ENCODE peak calls at places on chromosomes 11 and 22, in seven cellular contexts. One of them, this sample, is unnamed.

GRCh38 chr22:25057013-25057881 is 104.7 kb downstream of the KIAA1671 start:
- DNase-seq in left ventricle myocardium inferior: peak; percentile 58
- DNase-seq in neural crest cell: peak; percentile 84
- DNase-seq in uterus: peak; percentile 37
- DNase-seq in endothelial cell: peak; percentile 89
- DNase-seq in neural progenitor cell: peak; percentile 75
- DNase-seq in A549: peak; percentile 56
- DNase-seq in this sample: peak; percentile 73

GRCh38 chr11:533586-534196 is 1.7 kb downstream of the HRAS start:
- DNase-seq in endothelial cell: no peak
- DNase-seq in left ventricle myocardium inferior: no peak
- DNase-seq in A549: no peak
- DNase-seq in uterus: no peak
- DNase-seq in neural progenitor cell: no peak
- DNase-seq in neural crest cell: no peak
- DNase-seq in this sample: no peak

GRCh38 chr11:75576445-75577049 is 14.5 kb downstream of the SERPINH1 start:
- DNase-seq in uterus: no peak
- DNase-seq in A549: peak; percentile 70
- DNase-seq in left ventricle myocardium inferior: no peak
- DNase-seq in neural progenitor cell: no peak
- DNase-seq in endothelial cell: peak; percentile 38
- DNase-seq in neural crest cell: no peak
- DNase-seq in this sample: no peak

GRCh38 chr22:44622147-44622427 is 79.9 kb upstream of the PRR5 start:
- DNase-seq in neural crest cell: no peak
- DNase-seq in neural progenitor cell: peak; percentile 83
- DNase-seq in uterus: no peak
- DNase-seq in endothelial cell: peak; percentile 40
- DNase-seq in left ventricle myocardium inferior: no peak
- DNase-seq in A549: peak; percentile 27
- DNase-seq in this sample: no peak

GRCh38 chr11:119935341-119935925 is 202.5 kb downstream of the TRIM29 start:
- DNase-seq in neural progenitor cell: no peak
- DNase-seq in A549: no peak
- DNase-seq in neural crest cell: no peak
- DNase-seq in left ventricle myocardium inferior: no peak
- DNase-seq in endothelial cell: no peak
- DNase-seq in uterus: no peak
- DNase-seq in this sample: no peak

GRCh38 chr22:20566420-20567260 is 59.2 kb downstream of the MED15 start:
- DNase-seq in neural crest cell: no peak
- DNase-seq in left ventricle myocardium inferior: peak; percentile 12
- DNase-seq in uterus: peak; percentile 72
- DNase-seq in endothelial cell: no peak
- DNase-seq in A549: peak; percentile 41
- DNase-seq in neural progenitor cell: no peak
- DNase-seq in this sample: no peak

GRCh38 chr11:70853103-70853830 is 399.1 kb downstream of the SHANK2 start:
- DNase-seq in left ventricle myocardium inferior: no peak
- DNase-seq in uterus: no peak
- DNase-seq in neural crest cell: no peak
- DNase-seq in neural progenitor cell: no peak
- DNase-seq in A549: no peak
- DNase-seq in endothelial cell: no peak
- DNase-seq in this sample: no peak

GRCh38 chr11:79942071-79942470 is 501.2 kb upstream of the TENM4 start:
- DNase-seq in A549: no peak
- DNase-seq in uterus: no peak
- DNase-seq in endothelial cell: no peak
- DNase-seq in left ventricle myocardium inferior: no peak
- DNase-seq in neural crest cell: no peak
- DNase-seq in neural progenitor cell: no peak
- DNase-seq in this sample: no peak

GRCh38 chr11:7668911-7669310 is 4.4 kb downstream of the CYB5R2 start:
- DNase-seq in neural crest cell: no peak
- DNase-seq in neural progenitor cell: no peak
- DNase-seq in left ventricle myocardium inferior: no peak
- DNase-seq in uterus: no peak
- DNase-seq in A549: no peak
- DNase-seq in endothelial cell: no peak
- DNase-seq in this sample: no peak

GRCh38 chr22:46036558-46037408 is 59.8 kb upstream of the WNT7B start:
- DNase-seq in left ventricle myocardium inferior: no peak
- DNase-seq in neural crest cell: no peak
- DNase-seq in neural progenitor cell: peak; percentile 61
- DNase-seq in endothelial cell: no peak
- DNase-seq in A549: peak; percentile 69
- DNase-seq in uterus: peak; percentile 47
- DNase-seq in this sample: peak; percentile 9

GRCh38 chr11:71543866-71544265 is 4.4 kb upstream of the KRTAP5-9 start:
- DNase-seq in neural progenitor cell: no peak
- DNase-seq in endothelial cell: no peak
- DNase-seq in left ventricle myocardium inferior: no peak
- DNase-seq in A549: no peak
- DNase-seq in neural crest cell: no peak
- DNase-seq in uterus: no peak
- DNase-seq in this sample: no peak

GRCh38 chr22:47918276-47918928 is 1156.0 kb downstream of the TBC1D22A start:
- DNase-seq in neural crest cell: no peak
- DNase-seq in A549: no peak
- DNase-seq in neural progenitor cell: no peak
- DNase-seq in left ventricle myocardium inferior: no peak
- DNase-seq in endothelial cell: no peak
- DNase-seq in uterus: no peak
- DNase-seq in this sample: no peak

GRCh38 chr11:119727523-119728081 is 1.4 kb downstream of the NECTIN1 start:
- DNase-seq in left ventricle myocardium inferior: peak; percentile 26
- DNase-seq in neural crest cell: peak; percentile 58
- DNase-seq in uterus: no peak
- DNase-seq in A549: no peak
- DNase-seq in neural progenitor cell: peak; percentile 95
- DNase-seq in endothelial cell: peak; percentile 37
- DNase-seq in this sample: peak; percentile 30

GRCh38 chr22:45124176-45124857 is 39.4 kb upstream of the NUP50 start:
- DNase-seq in neural crest cell: no peak
- DNase-seq in uterus: no peak
- DNase-seq in endothelial cell: no peak
- DNase-seq in neural progenitor cell: peak; percentile 50
- DNase-seq in left ventricle myocardium inferior: no peak
- DNase-seq in A549: no peak
- DNase-seq in this sample: no peak

GRCh38 chr22:28366856-28367255 is 312.8 kb downstream of the TTC28 start:
- DNase-seq in A549: no peak
- DNase-seq in endothelial cell: no peak
- DNase-seq in neural progenitor cell: no peak
- DNase-seq in neural crest cell: no peak
- DNase-seq in left ventricle myocardium inferior: no peak
- DNase-seq in uterus: no peak
- DNase-seq in this sample: no peak

GRCh38 chr22:29767289-29768051 is at the start of gene UQCR10:
- DNase-seq in neural progenitor cell: peak; percentile 96
- DNase-seq in neural crest cell: peak; percentile 87
- DNase-seq in uterus: peak; percentile 91
- DNase-seq in left ventricle myocardium inferior: peak; percentile 94
- DNase-seq in endothelial cell: peak; percentile 89
- DNase-seq in A549: peak; percentile 90
- DNase-seq in this sample: peak; percentile 86

GRCh38 chr11:10669258-10670033 is 24.1 kb downstream of the IRAG1 start:
- DNase-seq in A549: peak; percentile 29
- DNase-seq in neural progenitor cell: no peak
- DNase-seq in endothelial cell: no peak
- DNase-seq in neural crest cell: no peak
- DNase-seq in uterus: peak; percentile 79
- DNase-seq in left ventricle myocardium inferior: no peak
- DNase-seq in this sample: no peak

GRCh38 chr22:44289429-44290171 is 23.2 kb downstream of the SHISAL1 start:
- DNase-seq in neural crest cell: peak; percentile 68
- DNase-seq in neural progenitor cell: peak; percentile 56
- DNase-seq in uterus: peak; percentile 59
- DNase-seq in endothelial cell: no peak
- DNase-seq in left ventricle myocardium inferior: no peak
- DNase-seq in A549: no peak
- DNase-seq in this sample: no peak

GRCh38 chr22:39184586-39185577 is 32.4 kb upstream of the CBX7 start:
- DNase-seq in left ventricle myocardium inferior: no peak
- DNase-seq in A549: no peak
- DNase-seq in neural crest cell: no peak
- DNase-seq in endothelial cell: no peak
- DNase-seq in uterus: no peak
- DNase-seq in neural progenitor cell: no peak
- DNase-seq in this sample: no peak

DNA sequence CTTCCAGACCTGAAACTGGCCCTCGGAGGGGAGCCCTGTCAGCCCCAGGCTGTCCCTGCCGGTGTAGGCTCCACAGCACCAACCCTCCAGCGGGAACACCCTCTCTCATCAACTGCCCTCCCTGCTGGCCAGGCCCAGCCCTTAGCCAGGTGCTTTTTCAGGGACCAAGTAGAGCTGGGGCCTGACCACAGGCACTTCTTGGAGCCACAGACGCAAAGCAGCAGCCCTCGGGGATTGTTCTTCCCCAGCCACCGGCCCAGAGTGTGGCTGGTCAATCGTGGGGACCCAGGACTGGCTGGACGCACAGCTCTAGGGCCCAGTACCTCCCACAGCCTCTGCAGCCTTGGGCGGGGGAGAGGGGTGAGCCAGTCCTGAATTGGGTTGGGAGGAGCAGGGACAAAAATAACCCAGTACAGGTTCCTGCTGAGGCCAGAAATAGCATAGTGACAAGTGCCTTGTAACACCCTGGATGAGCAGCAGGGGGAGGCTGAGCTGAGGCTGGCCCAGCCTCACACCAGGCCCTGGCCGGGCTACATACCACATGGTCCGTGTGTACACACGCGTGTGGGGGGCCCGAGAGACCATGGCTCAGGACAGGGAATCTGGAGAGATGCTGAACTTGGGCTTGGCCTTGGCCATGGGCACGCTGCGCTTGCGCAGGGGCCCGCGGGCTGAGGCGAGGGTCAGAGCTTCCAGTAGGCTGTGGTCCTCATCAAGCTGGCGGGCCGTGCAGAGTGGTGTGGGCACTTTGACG is 2.0 kb downstream of the KCNJ11 start:
- DNase-seq in neural crest cell: peak; percentile 58
- DNase-seq in neural progenitor cell: peak; percentile 69
- DNase-seq in uterus: peak; percentile 20
- DNase-seq in left ventricle myocardium inferior: peak; percentile 65
- DNase-seq in endothelial cell: peak; percentile 76
- DNase-seq in A549: peak; percentile 69
- DNase-seq in this sample: peak; percentile 40
- TF ChIP-seq CTCF in neural crest cell: peak; percentile 68
- TF ChIP-seq CTCF in neural progenitor cell: peak; percentile 64
- TF ChIP-seq CTCF in uterus: peak; percentile 45
- TF ChIP-seq CTCF in left ventricle myocardium inferior: peak; percentile 76
- TF ChIP-seq CTCF in endothelial cell: peak; percentile 75
- TF ChIP-seq CTCF in A549: peak; percentile 46
- TF ChIP-seq CTCF in this sample: peak; percentile 58

GRCh38 chr11:116837231-116838091 is at the start of gene APOA1:
- DNase-seq in neural progenitor cell: peak; percentile 50
- DNase-seq in neural crest cell: peak; percentile 26
- DNase-seq in A549: no peak
- DNase-seq in uterus: peak; percentile 46
- DNase-seq in endothelial cell: no peak
- DNase-seq in left ventricle myocardium inferior: no peak
- DNase-seq in this sample: peak; percentile 25

GRCh38 chr11:116835042-116835772 is 2.2 kb downstream of the APOA1 start:
- DNase-seq in endothelial cell: no peak
- DNase-seq in A549: no peak
- DNase-seq in left ventricle myocardium inferior: no peak
- DNase-seq in neural progenitor cell: no peak
- DNase-seq in neural crest cell: no peak
- DNase-seq in uterus: no peak
- DNase-seq in this sample: no peak

GRCh38 chr11:116833816-116834534 is 3.4 kb downstream of the APOA1 start:
- DNase-seq in endothelial cell: no peak
- DNase-seq in uterus: no peak
- DNase-seq in neural progenitor cell: no peak
- DNase-seq in A549: no peak
- DNase-seq in left ventricle myocardium inferior: no peak
- DNase-seq in neural crest cell: no peak
- DNase-seq in this sample: no peak

GRCh38 chr11:116836648-116837023 is 786 bp downstream of the APOA1 start:
- DNase-seq in A549: no peak
- DNase-seq in neural crest cell: no peak
- DNase-seq in neural progenitor cell: no peak
- DNase-seq in left ventricle myocardium inferior: no peak
- DNase-seq in uterus: no peak
- DNase-seq in endothelial cell: no peak
- DNase-seq in this sample: no peak

GRCh38 chr11:116835791-116836647 is 1.4 kb downstream of the APOA1 start:
- DNase-seq in A549: peak; percentile 89
- DNase-seq in uterus: peak; percentile 77
- DNase-seq in neural crest cell: peak; percentile 74
- DNase-seq in neural progenitor cell: peak; percentile 96
- DNase-seq in endothelial cell: peak; percentile 72
- DNase-seq in left ventricle myocardium inferior: peak; percentile 88
- DNase-seq in this sample: peak; percentile 66
- TF ChIP-seq CTCF in A549: peak; percentile 58
- TF ChIP-seq CTCF in uterus: peak; percentile 59
- TF ChIP-seq CTCF in neural crest cell: peak; percentile 68
- TF ChIP-seq CTCF in neural progenitor cell: peak; percentile 67
- TF ChIP-seq CTCF in endothelial cell: peak; percentile 27
- TF ChIP-seq CTCF in left ventricle myocardium inferior: peak; percentile 65
- TF ChIP-seq CTCF in this sample: peak; percentile 66

DNA sequence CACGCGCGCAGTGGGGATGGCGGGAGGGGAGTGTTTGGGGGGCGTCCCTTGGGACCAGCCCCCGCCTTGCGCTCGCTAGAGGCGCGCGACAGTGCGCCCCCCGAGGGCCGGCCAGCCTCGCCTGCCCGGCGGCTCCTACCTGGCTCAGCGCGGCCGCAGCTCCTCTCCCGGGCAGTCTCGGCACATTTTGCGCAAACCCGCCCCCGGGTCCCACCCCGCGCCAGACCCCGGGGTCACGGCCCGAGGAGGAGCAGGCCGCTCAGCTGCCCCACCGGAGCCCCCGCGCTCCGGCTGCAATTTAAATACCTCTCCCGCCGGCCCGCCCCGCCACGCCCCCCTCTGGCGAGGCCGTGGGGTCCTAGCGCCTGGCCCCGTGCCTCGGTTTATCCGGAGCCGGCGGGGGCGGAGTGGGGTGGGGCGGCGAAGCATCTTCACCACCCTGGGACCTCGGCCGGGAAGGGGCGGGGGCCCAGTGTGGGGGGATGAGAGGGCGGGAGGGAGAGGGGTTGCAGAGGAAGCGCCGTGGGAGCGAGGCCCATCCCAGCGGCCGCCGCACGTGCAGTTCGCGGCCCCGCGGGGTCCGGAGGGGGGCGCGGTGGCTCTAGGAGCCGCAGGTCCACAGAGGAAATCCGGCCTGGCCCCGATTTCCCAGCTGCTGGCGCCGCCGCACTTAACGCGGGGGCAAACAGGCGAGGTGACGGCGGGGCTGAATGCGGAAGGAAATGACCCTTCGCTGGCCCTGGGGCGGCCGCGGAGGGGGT is at the start of gene LRRC32:
- DNase-seq in neural crest cell: no peak
- DNase-seq in neural progenitor cell: peak; percentile 78
- DNase-seq in endothelial cell: peak; percentile 67
- DNase-seq in left ventricle myocardium inferior: peak; percentile 75
- DNase-seq in A549: no peak
- DNase-seq in uterus: peak; percentile 62
- DNase-seq in this sample: no peak
- TF ChIP-seq CTCF in neural crest cell: peak; percentile 38
- TF ChIP-seq CTCF in neural progenitor cell: peak; percentile 35
- TF ChIP-seq CTCF in endothelial cell: peak; percentile 23
- TF ChIP-seq CTCF in left ventricle myocardium inferior: peak; percentile 8
- TF ChIP-seq CTCF in A549: no peak
- TF ChIP-seq CTCF in uterus: no peak
- TF ChIP-seq CTCF in this sample: peak; percentile 33

GRCh38 chr11:15216678-15217077 is 102.0 kb downstream of the INSC start:
- DNase-seq in left ventricle myocardium inferior: no peak
- DNase-seq in neural progenitor cell: no peak
- DNase-seq in uterus: no peak
- DNase-seq in endothelial cell: no peak
- DNase-seq in neural crest cell: no peak
- DNase-seq in A549: no peak
- DNase-seq in this sample: no peak
- TF ChIP-seq CTCF in left ventricle myocardium inferior: no peak
- TF ChIP-seq CTCF in neural progenitor cell: peak; percentile 69
- TF ChIP-seq CTCF in uterus: no peak
- TF ChIP-seq CTCF in endothelial cell: peak; percentile 65
- TF ChIP-seq CTCF in neural crest cell: peak; percentile 53
- TF ChIP-seq CTCF in A549: peak; percentile 28
- TF ChIP-seq CTCF in this sample: peak; percentile 48

This sample was measured in progenitor cell of endocrine pancreas.